ENCODE peak calls at places on chromosome 7, in seven cellular contexts. Z, R, Y, I, J, B and S are unnamed samples. For H3K27me3, the result is how much of the 10 kb centered on the place peaks cover.

GRCh38 chr7:77537595-77538185 is 595 bp downstream of the PTPN12 start:
- DNase-seq in B (peak), Y (peak), I (no peak), J (no peak), R (peak), Z (peak), S (peak)

GRCh38 chr7:127667751-127668530 is 15.9 kb downstream of the SND1 start:
- DNase-seq in J (no peak), Z (no peak), B (no peak), Y (peak), R (no peak), I (peak), S (no peak)

GRCh38 chr7:15839415-15840100 is 153.1 kb upstream of the MEOX2 start:
- DNase-seq in R (peak), Y (no peak), B (no peak), I (no peak), J (peak), Z (no peak), S (peak)

GRCh38 chr7:82441916-82442478 is 1.6 kb downstream of the CACNA2D1 start:
- DNase-seq in I (peak), R (no peak), Z (peak), B (no peak), J (no peak), Y (peak), S (no peak)

GRCh38 chr7:113582471-113582870 is 336.3 kb downstream of the PPP1R3A start:
- DNase-seq in R (no peak), Y (peak), I (no peak), J (no peak), B (no peak), Z (peak), S (no peak)

GRCh38 chr7:150357277-150357676 is 11.3 kb upstream of the REPIN1 start:
- DNase-seq in Z (no peak), R (no peak), Y (no peak), B (no peak), I (no peak), J (no peak), S (no peak)

GRCh38 chr7:110090113-110090820 is 1000.7 kb upstream of the LRRN3 start:
- DNase-seq in R (no peak), Z (peak), J (no peak), Y (peak), I (peak), B (no peak), S (no peak)

GRCh38 chr7:123770378-123770777 is 21.6 kb upstream of the WASL start:
- DNase-seq in J (no peak), R (no peak), I (no peak), B (no peak), Y (peak), Z (peak), S (no peak)

GRCh38 chr7:142717453-142717852 is 31.8 kb upstream of the PRSS1 start:
- DNase-seq in I (no peak), R (no peak), B (no peak), Z (no peak), Y (no peak), J (no peak), S (no peak)

GRCh38 chr7:27739301-27739913 is 555 bp upstream of the TAX1BP1 start:
- DNase-seq in J (no peak), B (no peak), Y (no peak), R (no peak), I (peak), Z (peak), S (peak)

GRCh38 chr7:23742051-23742450 is 32.0 kb downstream of the STK31 start:
- DNase-seq in Z (no peak), R (no peak), J (no peak), Y (peak), I (no peak), B (no peak), S (no peak)

GRCh38 chr7:14950013-14950412 is 47.5 kb upstream of the DGKB start:
- DNase-seq in R (no peak), Y (peak), B (no peak), I (no peak), Z (no peak), J (no peak), S (no peak)

GRCh38 chr7:28395806-28396205 is 16.5 kb upstream of the CREB5 start:
- DNase-seq in I (no peak), Y (no peak), R (no peak), Z (peak), J (no peak), B (no peak), S (no peak)

GRCh38 chr7:70415179-70415972 is 716.6 kb upstream of the GALNT17 start:
- DNase-seq in J (no peak), Z (no peak), R (no peak), B (no peak), Y (no peak), I (no peak), S (no peak)

GRCh38 chr7:35530124-35531109 is 164.5 kb downstream of the HERPUD2 start:
- DNase-seq in J (no peak), B (no peak), R (no peak), Z (no peak), Y (no peak), I (no peak), S (no peak)

GRCh38 chr7:67625257-67625713 is 628.7 kb downstream of the TYW1 start:
- DNase-seq in J (peak), B (peak), Y (peak), Z (peak), R (peak), I (peak), S (peak)

GRCh38 chr7:140656548-140657515 is 15.9 kb upstream of the ADCK2 start:
- DNase-seq in J (no peak), Y (peak), B (peak), R (no peak), I (peak), Z (peak), S (no peak)

GRCh38 chr7:15607541-15608210 is 45.9 kb upstream of the AGMO start:
- DNase-seq in Z (no peak), R (no peak), Y (no peak), J (no peak), B (no peak), I (no peak), S (no peak)

GRCh38 chr7:41579961-41580935 is 122.6 kb downstream of the INHBA start:
- DNase-seq in I (peak), J (no peak), R (no peak), Z (peak), B (no peak), Y (peak), S (no peak)

GRCh38 chr7:73718438-73718881 is 1.0 kb downstream of the STX1A start:
- DNase-seq in B (no peak), R (no peak), I (no peak), J (no peak), Z (no peak), Y (peak), S (no peak)

DNA sequence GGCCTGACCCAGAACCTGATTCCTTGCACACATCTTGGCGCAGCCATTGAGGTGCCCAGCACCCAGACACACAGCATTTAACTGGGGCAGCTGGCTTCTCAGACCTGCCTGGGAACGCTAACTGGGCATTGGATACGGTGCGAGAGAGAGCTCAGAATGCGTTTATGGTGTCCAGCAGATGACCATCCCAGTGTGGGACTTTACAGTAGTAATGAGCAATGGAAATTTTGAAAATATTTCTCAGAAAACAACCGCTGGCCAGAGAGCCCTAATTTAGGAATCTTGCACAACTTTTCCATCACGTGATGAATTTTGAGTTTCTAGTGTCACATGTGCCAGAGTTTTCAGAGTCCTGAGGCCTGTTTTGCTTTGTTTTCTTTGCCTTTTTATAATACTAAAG is 78.2 kb upstream of the SEC61G start:
- DNase-seq in Y (no peak), J (no peak), I (no peak), Z (no peak), R (no peak), B (no peak), S (no peak)
- TF ChIP-seq CTCF in Y (no peak), J (no peak), I (no peak), Z (no peak), R (no peak), B (no peak), S (no peak)

DNA sequence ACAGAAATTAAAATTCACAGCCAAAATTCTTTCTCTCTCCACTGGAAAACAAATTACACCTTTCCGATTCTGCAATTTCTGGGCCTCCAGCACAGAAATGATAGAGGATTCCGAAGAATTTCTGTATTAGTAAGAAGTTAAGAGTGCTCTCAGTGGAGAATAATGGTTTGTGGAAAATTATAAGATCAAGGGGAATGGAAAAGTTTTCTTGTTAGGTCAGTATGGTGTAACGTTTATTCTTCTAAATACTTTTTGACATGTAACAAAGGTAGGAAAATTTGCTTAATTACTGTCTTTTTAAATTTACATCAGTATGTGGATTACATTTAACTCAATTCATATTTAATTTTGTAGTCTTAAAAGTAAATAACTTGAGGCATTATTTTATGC is 288.3 kb upstream of the NFE2L3 start:
- DNase-seq in R (no peak), Z (no peak), J (no peak), I (no peak), B (no peak), Y (no peak), S (no peak)
- H3K27me3 ChIP-seq in R (half or more), Z (half or more), J (half or more), I (under half), B (under half), Y (under half), S (half or more)

GRCh38 chr7:130560972-130561371 is 69.1 kb downstream of the MEST start:
- DNase-seq in J (no peak), R (no peak), Y (peak), B (no peak), I (peak), Z (peak), S (no peak)
- TF ChIP-seq CTCF in J (no peak), R (no peak), Y (peak), B (no peak), I (peak), Z (no peak), S (no peak)

DNA sequence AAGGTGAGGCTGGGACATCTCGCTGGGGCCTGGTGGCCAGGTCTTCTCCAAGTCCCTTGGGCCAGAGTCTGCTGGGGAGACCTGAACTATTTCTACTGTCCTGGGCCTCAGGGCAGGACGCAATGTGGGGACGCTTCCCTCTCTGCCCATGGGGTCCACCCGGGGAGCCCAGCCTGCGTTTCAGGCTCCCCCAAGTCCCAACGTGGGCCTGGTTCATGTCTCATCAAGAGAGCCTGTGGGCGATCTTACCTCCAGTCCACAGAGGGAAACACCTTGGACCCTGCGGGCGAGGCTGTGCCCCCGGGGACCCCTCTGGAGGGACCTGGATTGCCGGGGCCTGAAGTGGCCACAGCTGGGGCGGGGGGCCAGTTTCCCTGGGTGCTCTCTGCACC is 91.7 kb downstream of the DNAJB6 start:
- DNase-seq in R (no peak), Z (no peak), B (no peak), Y (no peak), I (no peak), J (no peak), S (peak)
- H3K27me3 ChIP-seq in R (under half), Z (under half), B (under half), Y (under half), I (under half), J (under half), S (under half)